ENCODE peak calls at places on chromosome 16, in nine cellular contexts. One of them, this sample, is unnamed.
A peak's percentile ranks its signal among the peaks of the same experiment; 100 is the strongest.

GRCh38 chr16:15578824-15579223 is 64.1 kb downstream of the MARF1 start:
- DNase-seq in fibroblast of lung: no peak
- DNase-seq in heart right ventricle: no peak
- DNase-seq in lower lobe of right lung: no peak
- DNase-seq in left lung: no peak
- DNase-seq in astrocyte: no peak
- DNase-seq in pancreas: no peak
- DNase-seq in Panc1: no peak
- DNase-seq in osteoblast: no peak
- DNase-seq in this sample: no peak

GRCh38 chr16:13873835-13874438 is 46.0 kb upstream of the ERCC4 start:
- DNase-seq in Panc1: no peak
- DNase-seq in heart right ventricle: no peak
- DNase-seq in osteoblast: no peak
- DNase-seq in fibroblast of lung: peak; percentile 7
- DNase-seq in astrocyte: no peak
- DNase-seq in lower lobe of right lung: no peak
- DNase-seq in pancreas: no peak
- DNase-seq in left lung: no peak
- DNase-seq in this sample: peak; percentile 6

GRCh38 chr16:27725271-27726010 is 175.5 kb downstream of the KATNIP start:
- DNase-seq in Panc1: no peak
- DNase-seq in osteoblast: no peak
- DNase-seq in pancreas: no peak
- DNase-seq in left lung: peak; percentile 24
- DNase-seq in lower lobe of right lung: no peak
- DNase-seq in astrocyte: no peak
- DNase-seq in heart right ventricle: no peak
- DNase-seq in fibroblast of lung: no peak
- DNase-seq in this sample: no peak

GRCh38 chr16:78129349-78129748 is 29.9 kb downstream of the WWOX start:
- DNase-seq in osteoblast: no peak
- DNase-seq in fibroblast of lung: no peak
- DNase-seq in pancreas: no peak
- DNase-seq in Panc1: no peak
- DNase-seq in astrocyte: no peak
- DNase-seq in heart right ventricle: no peak
- DNase-seq in left lung: no peak
- DNase-seq in lower lobe of right lung: no peak
- DNase-seq in this sample: no peak

GRCh38 chr16:73093146-73094144 is 45.5 kb upstream of the ZFHX3 start:
- DNase-seq in osteoblast: no peak
- DNase-seq in left lung: no peak
- DNase-seq in pancreas: no peak
- DNase-seq in fibroblast of lung: peak; percentile 48
- DNase-seq in astrocyte: peak; percentile 27
- DNase-seq in heart right ventricle: no peak
- DNase-seq in lower lobe of right lung: no peak
- DNase-seq in Panc1: no peak
- DNase-seq in this sample: peak; percentile 56

GRCh38 chr16:31107465-31107867 is 720 bp upstream of the BCKDK start:
- DNase-seq in osteoblast: peak; percentile 50
- DNase-seq in Panc1: no peak
- DNase-seq in fibroblast of lung: no peak
- DNase-seq in lower lobe of right lung: no peak
- DNase-seq in pancreas: no peak
- DNase-seq in heart right ventricle: no peak
- DNase-seq in left lung: no peak
- DNase-seq in astrocyte: no peak
- DNase-seq in this sample: no peak

GRCh38 chr16:62678796-62679195 is 642.6 kb upstream of the CDH8 start:
- DNase-seq in fibroblast of lung: no peak
- DNase-seq in osteoblast: no peak
- DNase-seq in Panc1: no peak
- DNase-seq in astrocyte: no peak
- DNase-seq in heart right ventricle: no peak
- DNase-seq in lower lobe of right lung: no peak
- DNase-seq in left lung: no peak
- DNase-seq in pancreas: no peak
- DNase-seq in this sample: no peak

GRCh38 chr16:4369006-4369766 is 2.5 kb upstream of the VASN start:
- DNase-seq in pancreas: peak; percentile 29
- DNase-seq in left lung: no peak
- DNase-seq in heart right ventricle: peak; percentile 15
- DNase-seq in Panc1: no peak
- DNase-seq in lower lobe of right lung: no peak
- DNase-seq in fibroblast of lung: no peak
- DNase-seq in astrocyte: no peak
- DNase-seq in osteoblast: peak; percentile 96
- DNase-seq in this sample: no peak

GRCh38 chr16:75476817-75477216 is 12.3 kb upstream of the TMEM170A start:
- DNase-seq in pancreas: no peak
- DNase-seq in lower lobe of right lung: no peak
- DNase-seq in fibroblast of lung: no peak
- DNase-seq in osteoblast: no peak
- DNase-seq in heart right ventricle: no peak
- DNase-seq in astrocyte: no peak
- DNase-seq in Panc1: no peak
- DNase-seq in left lung: no peak
- DNase-seq in this sample: no peak

GRCh38 chr16:27965801-27966200 is 97.7 kb downstream of the GSG1L start:
- DNase-seq in osteoblast: no peak
- DNase-seq in heart right ventricle: no peak
- DNase-seq in fibroblast of lung: no peak
- DNase-seq in pancreas: no peak
- DNase-seq in astrocyte: no peak
- DNase-seq in left lung: no peak
- DNase-seq in lower lobe of right lung: no peak
- DNase-seq in Panc1: no peak
- DNase-seq in this sample: no peak

GRCh38 chr16:4477966-4478365 is 1.8 kb downstream of the HMOX2 start:
- DNase-seq in Panc1: no peak
- DNase-seq in fibroblast of lung: peak; percentile 75
- DNase-seq in lower lobe of right lung: no peak
- DNase-seq in pancreas: no peak
- DNase-seq in heart right ventricle: no peak
- DNase-seq in astrocyte: peak; percentile 62
- DNase-seq in left lung: no peak
- DNase-seq in osteoblast: peak; percentile 93
- DNase-seq in this sample: no peak

GRCh38 chr16:59593256-59593655 is 859.1 kb upstream of the GOT2 start:
- DNase-seq in lower lobe of right lung: no peak
- DNase-seq in Panc1: no peak
- DNase-seq in osteoblast: no peak
- DNase-seq in pancreas: no peak
- DNase-seq in left lung: no peak
- DNase-seq in heart right ventricle: no peak
- DNase-seq in astrocyte: peak; percentile 72
- DNase-seq in fibroblast of lung: peak; percentile 79
- DNase-seq in this sample: no peak

GRCh38 chr16:81263470-81264200 is 25.1 kb downstream of the BCO1 start:
- DNase-seq in lower lobe of right lung: no peak
- DNase-seq in left lung: no peak
- DNase-seq in heart right ventricle: no peak
- DNase-seq in fibroblast of lung: peak; percentile 94
- DNase-seq in astrocyte: peak; percentile 93
- DNase-seq in osteoblast: no peak
- DNase-seq in pancreas: no peak
- DNase-seq in Panc1: no peak
- DNase-seq in this sample: no peak

GRCh38 chr16:31471875-31472558 is at the start of gene TGFB1I1:
- DNase-seq in left lung: peak; percentile 85
- DNase-seq in astrocyte: peak; percentile 71
- DNase-seq in heart right ventricle: peak; percentile 78
- DNase-seq in fibroblast of lung: peak; percentile 87
- DNase-seq in osteoblast: peak; percentile 98
- DNase-seq in lower lobe of right lung: no peak
- DNase-seq in pancreas: no peak
- DNase-seq in Panc1: no peak
- DNase-seq in this sample: peak; percentile 69

GRCh38 chr16:85759631-85760419 is 8.9 kb upstream of the C16orf74 start:
- DNase-seq in Panc1: peak; percentile 17
- DNase-seq in astrocyte: no peak
- DNase-seq in pancreas: peak; percentile 64
- DNase-seq in osteoblast: peak; percentile 78
- DNase-seq in lower lobe of right lung: peak; percentile 75
- DNase-seq in heart right ventricle: no peak
- DNase-seq in left lung: peak; percentile 91
- DNase-seq in fibroblast of lung: no peak
- DNase-seq in this sample: no peak

GRCh38 chr16:10343124-10343760 is 42.6 kb upstream of the ATF7IP2 start:
- DNase-seq in astrocyte: no peak
- DNase-seq in Panc1: no peak
- DNase-seq in fibroblast of lung: no peak
- DNase-seq in osteoblast: no peak
- DNase-seq in heart right ventricle: no peak
- DNase-seq in pancreas: no peak
- DNase-seq in lower lobe of right lung: no peak
- DNase-seq in left lung: no peak
- DNase-seq in this sample: no peak

GRCh38 chr16:6684076-6684673 is 648.5 kb upstream of the RBFOX1 start:
- DNase-seq in Panc1: peak; percentile 4
- DNase-seq in pancreas: no peak
- DNase-seq in heart right ventricle: no peak
- DNase-seq in left lung: no peak
- DNase-seq in astrocyte: no peak
- DNase-seq in fibroblast of lung: no peak
- DNase-seq in osteoblast: no peak
- DNase-seq in lower lobe of right lung: no peak
- DNase-seq in this sample: no peak

GRCh38 chr16:1125471-1125870 is 27.4 kb upstream of the CACNA1H start:
- DNase-seq in heart right ventricle: no peak
- DNase-seq in pancreas: no peak
- DNase-seq in osteoblast: no peak
- DNase-seq in astrocyte: peak; percentile 55
- DNase-seq in fibroblast of lung: peak; percentile 72
- DNase-seq in Panc1: no peak
- DNase-seq in lower lobe of right lung: no peak
- DNase-seq in left lung: no peak
- DNase-seq in this sample: no peak

GRCh38 chr16:68451656-68452055 is 3.3 kb upstream of the SMPD3 start:
- DNase-seq in heart right ventricle: no peak
- DNase-seq in osteoblast: no peak
- DNase-seq in astrocyte: no peak
- DNase-seq in fibroblast of lung: no peak
- DNase-seq in pancreas: no peak
- DNase-seq in left lung: no peak
- DNase-seq in lower lobe of right lung: no peak
- DNase-seq in Panc1: no peak
- DNase-seq in this sample: peak; percentile 25

GRCh38 chr16:50208460-50208931 is 55.4 kb downstream of the TENT4B start:
- DNase-seq in osteoblast: peak; percentile 19
- DNase-seq in pancreas: no peak
- DNase-seq in left lung: no peak
- DNase-seq in lower lobe of right lung: no peak
- DNase-seq in fibroblast of lung: peak; percentile 65
- DNase-seq in heart right ventricle: no peak
- DNase-seq in astrocyte: peak; percentile 49
- DNase-seq in Panc1: no peak
- DNase-seq in this sample: peak; percentile 53

GRCh38 chr16:75537795-75538194 is 1.9 kb upstream of the CHST5 start:
- DNase-seq in fibroblast of lung: no peak
- DNase-seq in pancreas: no peak
- DNase-seq in heart right ventricle: no peak
- DNase-seq in astrocyte: no peak
- DNase-seq in lower lobe of right lung: no peak
- DNase-seq in osteoblast: peak; percentile 9
- DNase-seq in left lung: no peak
- DNase-seq in Panc1: no peak
- DNase-seq in this sample: no peak

GRCh38 chr16:8958344-8958808 is 5.3 kb downstream of the USP7 start:
- DNase-seq in osteoblast: peak; percentile 96
- DNase-seq in Panc1: no peak
- DNase-seq in pancreas: no peak
- DNase-seq in fibroblast of lung: peak; percentile 75
- DNase-seq in left lung: no peak
- DNase-seq in heart right ventricle: no peak
- DNase-seq in astrocyte: peak; percentile 63
- DNase-seq in lower lobe of right lung: no peak
- DNase-seq in this sample: peak; percentile 75

DNA sequence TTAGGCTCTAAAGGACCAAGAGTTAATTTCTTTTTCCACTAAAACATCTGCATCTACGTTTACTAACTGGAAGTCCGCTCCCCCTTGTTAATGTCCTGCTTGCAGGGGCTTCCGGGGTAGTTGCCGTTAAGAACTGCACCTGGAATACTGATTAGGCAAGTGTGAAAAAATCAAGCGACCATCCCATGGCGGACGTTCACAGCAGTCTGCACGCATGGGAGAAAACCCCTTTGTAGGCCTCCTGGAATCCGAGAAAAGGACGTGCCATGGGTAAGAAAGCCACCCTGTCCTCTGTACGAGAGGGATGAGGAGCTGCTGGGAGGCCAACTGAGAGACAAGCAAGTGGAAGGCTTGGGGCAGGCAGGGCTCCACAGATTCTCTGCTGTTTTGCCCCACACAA is 14.9 kb downstream of the SNN start:
- DNase-seq in lower lobe of right lung: no peak
- DNase-seq in astrocyte: no peak
- DNase-seq in Panc1: no peak
- DNase-seq in pancreas: no peak
- DNase-seq in heart right ventricle: no peak
- DNase-seq in fibroblast of lung: no peak
- DNase-seq in left lung: no peak
- DNase-seq in osteoblast: no peak
- DNase-seq in this sample: no peak
- H3K4me1 ChIP-seq in lower lobe of right lung: peaks cover 36% of the 10 kb centered on the region
- H3K4me1 ChIP-seq in astrocyte: peaks cover 20% of the 10 kb centered on the region
- H3K4me1 ChIP-seq in Panc1: no peaks in the 10 kb centered on the region
- H3K4me1 ChIP-seq in pancreas: no peaks in the 10 kb centered on the region
- H3K4me1 ChIP-seq in heart right ventricle: peaks cover 31% of the 10 kb centered on the region
- H3K4me1 ChIP-seq in fibroblast of lung: peaks cover 24% of the 10 kb centered on the region
- H3K4me1 ChIP-seq in left lung: peaks cover 52% of the 10 kb centered on the region
- H3K4me1 ChIP-seq in osteoblast: peaks cover 26% of the 10 kb centered on the region
- H3K4me1 ChIP-seq in this sample: peaks cover 40% of the 10 kb centered on the region

GRCh38 chr16:29809031-29809747 is 2.8 kb upstream of the PRRT2 start:
- DNase-seq in osteoblast: peak; percentile 82
- DNase-seq in Panc1: no peak
- DNase-seq in lower lobe of right lung: no peak
- DNase-seq in left lung: peak; percentile 84
- DNase-seq in heart right ventricle: no peak
- DNase-seq in astrocyte: no peak
- DNase-seq in pancreas: peak; percentile 64
- DNase-seq in fibroblast of lung: no peak
- DNase-seq in this sample: no peak
- H3K4me1 ChIP-seq in osteoblast: peaks cover 50% of the 10 kb centered on the region
- H3K4me1 ChIP-seq in Panc1: peaks cover 34% of the 10 kb centered on the region
- H3K4me1 ChIP-seq in lower lobe of right lung: peaks cover 57% of the 10 kb centered on the region
- H3K4me1 ChIP-seq in left lung: peaks cover 70% of the 10 kb centered on the region
- H3K4me1 ChIP-seq in heart right ventricle: peaks cover 50% of the 10 kb centered on the region
- H3K4me1 ChIP-seq in astrocyte: peaks cover 39% of the 10 kb centered on the region
- H3K4me1 ChIP-seq in pancreas: no peaks in the 10 kb centered on the region
- H3K4me1 ChIP-seq in fibroblast of lung: peaks cover 29% of the 10 kb centered on the region
- H3K4me1 ChIP-seq in this sample: peaks cover 63% of the 10 kb centered on the region

GRCh38 chr16:86955136-86955890 is 361.9 kb downstream of the C16orf95 start:
- DNase-seq in heart right ventricle: no peak
- DNase-seq in astrocyte: no peak
- DNase-seq in left lung: no peak
- DNase-seq in osteoblast: peak; percentile 51
- DNase-seq in fibroblast of lung: no peak
- DNase-seq in lower lobe of right lung: no peak
- DNase-seq in pancreas: no peak
- DNase-seq in Panc1: no peak
- DNase-seq in this sample: no peak
- H3K4me1 ChIP-seq in heart right ventricle: no peaks in the 10 kb centered on the region
- H3K4me1 ChIP-seq in astrocyte: peaks cover 24% of the 10 kb centered on the region
- H3K4me1 ChIP-seq in left lung: no peaks in the 10 kb centered on the region
- H3K4me1 ChIP-seq in osteoblast: peaks cover 27% of the 10 kb centered on the region
- H3K4me1 ChIP-seq in fibroblast of lung: peaks cover 9% of the 10 kb centered on the region
- H3K4me1 ChIP-seq in lower lobe of right lung: no peaks in the 10 kb centered on the region
- H3K4me1 ChIP-seq in pancreas: no peaks in the 10 kb centered on the region
- H3K4me1 ChIP-seq in Panc1: no peaks in the 10 kb centered on the region
- H3K4me1 ChIP-seq in this sample: peaks cover 31% of the 10 kb centered on the region

GRCh38 chr16:88319116-88319965 is 63.4 kb upstream of the ZNF469 start:
- DNase-seq in astrocyte: no peak
- DNase-seq in heart right ventricle: no peak
- DNase-seq in left lung: peak; percentile 59
- DNase-seq in pancreas: no peak
- DNase-seq in osteoblast: peak; percentile 74
- DNase-seq in fibroblast of lung: no peak
- DNase-seq in lower lobe of right lung: no peak
- DNase-seq in Panc1: no peak
- DNase-seq in this sample: no peak
- H3K4me1 ChIP-seq in astrocyte: peaks cover 23% of the 10 kb centered on the region
- H3K4me1 ChIP-seq in heart right ventricle: peaks cover 4% of the 10 kb centered on the region
- H3K4me1 ChIP-seq in left lung: no peaks in the 10 kb centered on the region
- H3K4me1 ChIP-seq in pancreas: no peaks in the 10 kb centered on the region
- H3K4me1 ChIP-seq in osteoblast: peaks cover 5% of the 10 kb centered on the region
- H3K4me1 ChIP-seq in fibroblast of lung: peaks cover 7% of the 10 kb centered on the region
- H3K4me1 ChIP-seq in lower lobe of right lung: no peaks in the 10 kb centered on the region
- H3K4me1 ChIP-seq in Panc1: no peaks in the 10 kb centered on the region
- H3K4me1 ChIP-seq in this sample: peaks cover 24% of the 10 kb centered on the region

This sample was measured in SJSA1.